ENCODE peak calls at places on chromosomes 1 and 21, in six cellular contexts. M is ELF-1; X is fibroblast of the aortic adventitia; H is KBM-7; F is activated naive CD4-positive, alpha-beta T cell; L is caudate nucleus. S is an unnamed sample.

GRCh38 chr1:151831605-151832004 is at the start of gene RORC:
- DNase-seq in M (no peak), X (no peak), H (no peak), F (no peak), L (no peak), S (no peak)

GRCh38 chr1:94803517-94804441 is 16.4 kb upstream of the SLC44A3 start:
- DNase-seq in M (no peak), X (peak; percentile 16), H (no peak), F (no peak), L (peak; percentile 78), S (no peak)

GRCh38 chr1:183106166-183106565 is 79.9 kb upstream of the LAMC2 start:
- DNase-seq in M (no peak), X (no peak), H (no peak), F (no peak), L (no peak), S (no peak)

GRCh38 chr1:77954521-77954920 is 24.4 kb downstream of the FUBP1 start:
- DNase-seq in M (no peak), X (no peak), H (no peak), F (no peak), L (no peak), S (no peak)

GRCh38 chr1:41672173-41672572 is 187.7 kb upstream of the EDN2 start:
- DNase-seq in M (peak; percentile 88), X (peak; percentile 68), H (no peak), F (no peak), L (no peak), S (no peak)

GRCh38 chr21:45920824-45921600 is 60.6 kb upstream of the COL6A1 start:
- DNase-seq in M (no peak), X (peak; percentile 1), H (no peak), F (no peak), L (no peak), S (no peak)

GRCh38 chr1:168019407-168019806 is 82.5 kb upstream of the MPC2 start:
- DNase-seq in M (peak; percentile 6), X (no peak), H (no peak), F (no peak), L (no peak), S (no peak)

GRCh38 chr1:210373628-210373877 is 44.9 kb downstream of the HHAT start:
- DNase-seq in M (no peak), X (no peak), H (no peak), F (no peak), L (no peak), S (no peak)

GRCh38 chr1:161080391-161081150 is 8.8 kb downstream of the NECTIN4 start:
- DNase-seq in M (peak; percentile 83), X (peak; percentile 35), H (no peak), F (no peak), L (no peak), S (no peak)

GRCh38 chr1:56645663-56646330 is 683 bp downstream of the PRKAA2 start:
- DNase-seq in M (peak; percentile 44), X (no peak), H (no peak), F (no peak), L (no peak), S (no peak)

GRCh38 chr1:31762726-31763670 is 1.1 kb downstream of the ADGRB2 start:
- DNase-seq in M (peak; percentile 76), X (no peak), H (peak; percentile 76), F (peak; percentile 60), L (peak; percentile 66), S (peak; percentile 45)

GRCh38 chr1:226640737-226641136 is 92.2 kb downstream of the STUM start:
- DNase-seq in M (no peak), X (no peak), H (no peak), F (no peak), L (no peak), S (no peak)

S was measured in HL-60.